ENCODE peak calls at places on chromosomes 2 and 18, in ten cellular contexts. One of them, this sample, is unnamed.

GRCh38 chr2:155141418-155141817 is 442.9 kb downstream of the KCNJ3 start:
- DNase-seq in effector memory CD8-positive, alpha-beta T cell: no peak
- DNase-seq in amygdala: no peak
- DNase-seq in choroid plexus epithelial cell: no peak
- DNase-seq in NB4: no peak
- DNase-seq in pancreas: no peak
- DNase-seq in T-helper 2 cell: no peak
- DNase-seq in hepatocyte: no peak
- DNase-seq in T-helper 17 cell: no peak
- DNase-seq in stimulated activated CD8-positive, alpha-beta memory T cell treated with anti-CD3 and anti-CD28 coated beads, Interleukin-7, amount 100 ng/mL, for 4 hours: no peak
- DNase-seq in this sample: no peak

GRCh38 chr2:175363719-175364118 is 182.2 kb upstream of the ATP5MC3 start:
- DNase-seq in effector memory CD8-positive, alpha-beta T cell: no peak
- DNase-seq in amygdala: no peak
- DNase-seq in choroid plexus epithelial cell: no peak
- DNase-seq in NB4: no peak
- DNase-seq in pancreas: no peak
- DNase-seq in T-helper 2 cell: no peak
- DNase-seq in hepatocyte: no peak
- DNase-seq in T-helper 17 cell: no peak
- DNase-seq in stimulated activated CD8-positive, alpha-beta memory T cell treated with anti-CD3 and anti-CD28 coated beads, Interleukin-7, amount 100 ng/mL, for 4 hours: no peak
- DNase-seq in this sample: no peak

GRCh38 chr18:379665-380356 is 112.0 kb upstream of the THOC1 start:
- DNase-seq in effector memory CD8-positive, alpha-beta T cell: no peak
- DNase-seq in amygdala: no peak
- DNase-seq in choroid plexus epithelial cell: no peak
- DNase-seq in NB4: peak
- DNase-seq in pancreas: no peak
- DNase-seq in T-helper 2 cell: no peak
- DNase-seq in hepatocyte: no peak
- DNase-seq in T-helper 17 cell: no peak
- DNase-seq in stimulated activated CD8-positive, alpha-beta memory T cell treated with anti-CD3 and anti-CD28 coated beads, Interleukin-7, amount 100 ng/mL, for 4 hours: no peak
- DNase-seq in this sample: no peak

GRCh38 chr18:45775241-45775676 is 50.2 kb upstream of the SIGLEC15 start:
- DNase-seq in effector memory CD8-positive, alpha-beta T cell: peak
- DNase-seq in amygdala: peak
- DNase-seq in choroid plexus epithelial cell: peak
- DNase-seq in NB4: no peak
- DNase-seq in pancreas: peak
- DNase-seq in T-helper 2 cell: no peak
- DNase-seq in hepatocyte: peak
- DNase-seq in T-helper 17 cell: peak
- DNase-seq in stimulated activated CD8-positive, alpha-beta memory T cell treated with anti-CD3 and anti-CD28 coated beads, Interleukin-7, amount 100 ng/mL, for 4 hours: peak
- DNase-seq in this sample: no peak

GRCh38 chr2:68365087-68365486 is at the start of gene PLEK:
- DNase-seq in effector memory CD8-positive, alpha-beta T cell: peak
- DNase-seq in amygdala: no peak
- DNase-seq in choroid plexus epithelial cell: peak
- DNase-seq in NB4: peak
- DNase-seq in pancreas: no peak
- DNase-seq in T-helper 2 cell: peak
- DNase-seq in hepatocyte: no peak
- DNase-seq in T-helper 17 cell: no peak
- DNase-seq in stimulated activated CD8-positive, alpha-beta memory T cell treated with anti-CD3 and anti-CD28 coated beads, Interleukin-7, amount 100 ng/mL, for 4 hours: peak
- DNase-seq in this sample: no peak

GRCh38 chr2:139946690-139947089 is 1166.5 kb upstream of the NXPH2 start:
- DNase-seq in effector memory CD8-positive, alpha-beta T cell: no peak
- DNase-seq in amygdala: no peak
- DNase-seq in choroid plexus epithelial cell: no peak
- DNase-seq in NB4: peak
- DNase-seq in pancreas: no peak
- DNase-seq in T-helper 2 cell: no peak
- DNase-seq in hepatocyte: no peak
- DNase-seq in T-helper 17 cell: no peak
- DNase-seq in stimulated activated CD8-positive, alpha-beta memory T cell treated with anti-CD3 and anti-CD28 coated beads, Interleukin-7, amount 100 ng/mL, for 4 hours: no peak
- DNase-seq in this sample: no peak

GRCh38 chr2:217902281-217903141 is 100.3 kb downstream of the TNS1 start:
- DNase-seq in effector memory CD8-positive, alpha-beta T cell: no peak
- DNase-seq in amygdala: no peak
- DNase-seq in choroid plexus epithelial cell: peak
- DNase-seq in NB4: peak
- DNase-seq in pancreas: no peak
- DNase-seq in T-helper 2 cell: no peak
- DNase-seq in hepatocyte: peak
- DNase-seq in T-helper 17 cell: no peak
- DNase-seq in stimulated activated CD8-positive, alpha-beta memory T cell treated with anti-CD3 and anti-CD28 coated beads, Interleukin-7, amount 100 ng/mL, for 4 hours: peak
- DNase-seq in this sample: no peak

GRCh38 chr2:28691774-28692281 is 59.8 kb upstream of the PPP1CB start:
- DNase-seq in effector memory CD8-positive, alpha-beta T cell: no peak
- DNase-seq in amygdala: no peak
- DNase-seq in choroid plexus epithelial cell: peak
- DNase-seq in NB4: no peak
- DNase-seq in pancreas: no peak
- DNase-seq in T-helper 2 cell: no peak
- DNase-seq in hepatocyte: peak
- DNase-seq in T-helper 17 cell: no peak
- DNase-seq in stimulated activated CD8-positive, alpha-beta memory T cell treated with anti-CD3 and anti-CD28 coated beads, Interleukin-7, amount 100 ng/mL, for 4 hours: no peak
- DNase-seq in this sample: no peak

GRCh38 chr2:25851740-25852503 is 26.4 kb downstream of the ASXL2 start:
- DNase-seq in effector memory CD8-positive, alpha-beta T cell: peak
- DNase-seq in amygdala: no peak
- DNase-seq in choroid plexus epithelial cell: peak
- DNase-seq in NB4: peak
- DNase-seq in pancreas: no peak
- DNase-seq in T-helper 2 cell: peak
- DNase-seq in hepatocyte: peak
- DNase-seq in T-helper 17 cell: no peak
- DNase-seq in stimulated activated CD8-positive, alpha-beta memory T cell treated with anti-CD3 and anti-CD28 coated beads, Interleukin-7, amount 100 ng/mL, for 4 hours: no peak
- DNase-seq in this sample: peak

GRCh38 chr2:223416826-223417610 is 185.1 kb downstream of the SCG2 start:
- DNase-seq in effector memory CD8-positive, alpha-beta T cell: no peak
- DNase-seq in amygdala: no peak
- DNase-seq in choroid plexus epithelial cell: peak
- DNase-seq in NB4: no peak
- DNase-seq in pancreas: no peak
- DNase-seq in T-helper 2 cell: no peak
- DNase-seq in hepatocyte: no peak
- DNase-seq in T-helper 17 cell: no peak
- DNase-seq in stimulated activated CD8-positive, alpha-beta memory T cell treated with anti-CD3 and anti-CD28 coated beads, Interleukin-7, amount 100 ng/mL, for 4 hours: no peak
- DNase-seq in this sample: no peak

GRCh38 chr2:190591972-190592371 is 56.9 kb upstream of the NAB1 start:
- DNase-seq in effector memory CD8-positive, alpha-beta T cell: no peak
- DNase-seq in amygdala: no peak
- DNase-seq in choroid plexus epithelial cell: no peak
- DNase-seq in NB4: no peak
- DNase-seq in pancreas: no peak
- DNase-seq in T-helper 2 cell: no peak
- DNase-seq in hepatocyte: no peak
- DNase-seq in T-helper 17 cell: no peak
- DNase-seq in stimulated activated CD8-positive, alpha-beta memory T cell treated with anti-CD3 and anti-CD28 coated beads, Interleukin-7, amount 100 ng/mL, for 4 hours: no peak
- DNase-seq in this sample: no peak

GRCh38 chr2:18837233-18837632 is 247.9 kb upstream of the NT5C1B start:
- DNase-seq in effector memory CD8-positive, alpha-beta T cell: no peak
- DNase-seq in amygdala: no peak
- DNase-seq in choroid plexus epithelial cell: no peak
- DNase-seq in NB4: no peak
- DNase-seq in pancreas: no peak
- DNase-seq in T-helper 2 cell: no peak
- DNase-seq in hepatocyte: no peak
- DNase-seq in T-helper 17 cell: no peak
- DNase-seq in stimulated activated CD8-positive, alpha-beta memory T cell treated with anti-CD3 and anti-CD28 coated beads, Interleukin-7, amount 100 ng/mL, for 4 hours: no peak
- DNase-seq in this sample: no peak

GRCh38 chr2:105515581-105516415 is 116.9 kb upstream of the FHL2 start:
- DNase-seq in effector memory CD8-positive, alpha-beta T cell: no peak
- DNase-seq in amygdala: no peak
- DNase-seq in choroid plexus epithelial cell: no peak
- DNase-seq in NB4: no peak
- DNase-seq in pancreas: peak
- DNase-seq in T-helper 2 cell: no peak
- DNase-seq in hepatocyte: no peak
- DNase-seq in T-helper 17 cell: no peak
- DNase-seq in stimulated activated CD8-positive, alpha-beta memory T cell treated with anti-CD3 and anti-CD28 coated beads, Interleukin-7, amount 100 ng/mL, for 4 hours: no peak
- DNase-seq in this sample: no peak

GRCh38 chr18:26908906-26909305 is 43.4 kb upstream of the AQP4 start:
- DNase-seq in effector memory CD8-positive, alpha-beta T cell: no peak
- DNase-seq in amygdala: peak
- DNase-seq in choroid plexus epithelial cell: no peak
- DNase-seq in NB4: no peak
- DNase-seq in pancreas: no peak
- DNase-seq in T-helper 2 cell: no peak
- DNase-seq in hepatocyte: no peak
- DNase-seq in T-helper 17 cell: no peak
- DNase-seq in stimulated activated CD8-positive, alpha-beta memory T cell treated with anti-CD3 and anti-CD28 coated beads, Interleukin-7, amount 100 ng/mL, for 4 hours: no peak
- DNase-seq in this sample: no peak

GRCh38 chr2:40642261-40642660 is 190.4 kb upstream of the SLC8A1 start:
- DNase-seq in effector memory CD8-positive, alpha-beta T cell: no peak
- DNase-seq in amygdala: no peak
- DNase-seq in choroid plexus epithelial cell: peak
- DNase-seq in NB4: no peak
- DNase-seq in pancreas: no peak
- DNase-seq in T-helper 2 cell: no peak
- DNase-seq in hepatocyte: no peak
- DNase-seq in T-helper 17 cell: no peak
- DNase-seq in stimulated activated CD8-positive, alpha-beta memory T cell treated with anti-CD3 and anti-CD28 coated beads, Interleukin-7, amount 100 ng/mL, for 4 hours: no peak
- DNase-seq in this sample: no peak

GRCh38 chr18:58998421-58999203 is 133.9 kb downstream of the ZNF532 start:
- DNase-seq in effector memory CD8-positive, alpha-beta T cell: no peak
- DNase-seq in amygdala: no peak
- DNase-seq in choroid plexus epithelial cell: peak
- DNase-seq in NB4: peak
- DNase-seq in pancreas: no peak
- DNase-seq in T-helper 2 cell: no peak
- DNase-seq in hepatocyte: no peak
- DNase-seq in T-helper 17 cell: no peak
- DNase-seq in stimulated activated CD8-positive, alpha-beta memory T cell treated with anti-CD3 and anti-CD28 coated beads, Interleukin-7, amount 100 ng/mL, for 4 hours: no peak
- DNase-seq in this sample: no peak

GRCh38 chr2:25419678-25420242 is 78.0 kb upstream of the DNMT3A start:
- DNase-seq in effector memory CD8-positive, alpha-beta T cell: no peak
- DNase-seq in amygdala: no peak
- DNase-seq in choroid plexus epithelial cell: no peak
- DNase-seq in NB4: peak
- DNase-seq in pancreas: no peak
- DNase-seq in T-helper 2 cell: no peak
- DNase-seq in hepatocyte: no peak
- DNase-seq in T-helper 17 cell: no peak
- DNase-seq in stimulated activated CD8-positive, alpha-beta memory T cell treated with anti-CD3 and anti-CD28 coated beads, Interleukin-7, amount 100 ng/mL, for 4 hours: no peak
- DNase-seq in this sample: no peak

GRCh38 chr18:34764451-34764850 is 54.4 kb downstream of the DTNA start:
- DNase-seq in effector memory CD8-positive, alpha-beta T cell: no peak
- DNase-seq in amygdala: no peak
- DNase-seq in choroid plexus epithelial cell: no peak
- DNase-seq in NB4: no peak
- DNase-seq in pancreas: no peak
- DNase-seq in T-helper 2 cell: no peak
- DNase-seq in hepatocyte: no peak
- DNase-seq in T-helper 17 cell: no peak
- DNase-seq in stimulated activated CD8-positive, alpha-beta memory T cell treated with anti-CD3 and anti-CD28 coated beads, Interleukin-7, amount 100 ng/mL, for 4 hours: no peak
- DNase-seq in this sample: no peak

GRCh38 chr2:150296795-150297546 is 190.5 kb downstream of the RND3 start:
- DNase-seq in effector memory CD8-positive, alpha-beta T cell: no peak
- DNase-seq in amygdala: no peak
- DNase-seq in choroid plexus epithelial cell: peak
- DNase-seq in NB4: no peak
- DNase-seq in pancreas: no peak
- DNase-seq in T-helper 2 cell: no peak
- DNase-seq in hepatocyte: no peak
- DNase-seq in T-helper 17 cell: no peak
- DNase-seq in stimulated activated CD8-positive, alpha-beta memory T cell treated with anti-CD3 and anti-CD28 coated beads, Interleukin-7, amount 100 ng/mL, for 4 hours: no peak
- DNase-seq in this sample: no peak

GRCh38 chr18:23586249-23587196 is at the start of gene NPC1:
- DNase-seq in effector memory CD8-positive, alpha-beta T cell: peak
- DNase-seq in amygdala: peak
- DNase-seq in choroid plexus epithelial cell: peak
- DNase-seq in NB4: peak
- DNase-seq in pancreas: peak
- DNase-seq in T-helper 2 cell: peak
- DNase-seq in hepatocyte: peak
- DNase-seq in T-helper 17 cell: peak
- DNase-seq in stimulated activated CD8-positive, alpha-beta memory T cell treated with anti-CD3 and anti-CD28 coated beads, Interleukin-7, amount 100 ng/mL, for 4 hours: peak
- DNase-seq in this sample: peak

GRCh38 chr18:59459352-59460059 is 100.4 kb upstream of the LMAN1 start:
- DNase-seq in effector memory CD8-positive, alpha-beta T cell: no peak
- DNase-seq in amygdala: no peak
- DNase-seq in choroid plexus epithelial cell: peak
- DNase-seq in NB4: peak
- DNase-seq in pancreas: no peak
- DNase-seq in T-helper 2 cell: no peak
- DNase-seq in hepatocyte: peak
- DNase-seq in T-helper 17 cell: no peak
- DNase-seq in stimulated activated CD8-positive, alpha-beta memory T cell treated with anti-CD3 and anti-CD28 coated beads, Interleukin-7, amount 100 ng/mL, for 4 hours: no peak
- DNase-seq in this sample: no peak

GRCh38 chr2:235493775-235494715 is at the start of gene AGAP1:
- DNase-seq in effector memory CD8-positive, alpha-beta T cell: peak
- DNase-seq in amygdala: peak
- DNase-seq in choroid plexus epithelial cell: peak
- DNase-seq in NB4: peak
- DNase-seq in pancreas: peak
- DNase-seq in T-helper 2 cell: no peak
- DNase-seq in hepatocyte: peak
- DNase-seq in T-helper 17 cell: no peak
- DNase-seq in stimulated activated CD8-positive, alpha-beta memory T cell treated with anti-CD3 and anti-CD28 coated beads, Interleukin-7, amount 100 ng/mL, for 4 hours: peak
- DNase-seq in this sample: no peak

GRCh38 chr2:43537137-43537536 is 58.7 kb downstream of the THADA start:
- DNase-seq in effector memory CD8-positive, alpha-beta T cell: no peak
- DNase-seq in amygdala: no peak
- DNase-seq in choroid plexus epithelial cell: peak
- DNase-seq in NB4: peak
- DNase-seq in pancreas: no peak
- DNase-seq in T-helper 2 cell: no peak
- DNase-seq in hepatocyte: no peak
- DNase-seq in T-helper 17 cell: no peak
- DNase-seq in stimulated activated CD8-positive, alpha-beta memory T cell treated with anti-CD3 and anti-CD28 coated beads, Interleukin-7, amount 100 ng/mL, for 4 hours: no peak
- DNase-seq in this sample: no peak

GRCh38 chr2:149661844-149662243 is 74.3 kb upstream of the MMADHC start:
- DNase-seq in effector memory CD8-positive, alpha-beta T cell: no peak
- DNase-seq in amygdala: no peak
- DNase-seq in choroid plexus epithelial cell: peak
- DNase-seq in NB4: no peak
- DNase-seq in pancreas: no peak
- DNase-seq in T-helper 2 cell: no peak
- DNase-seq in hepatocyte: peak
- DNase-seq in T-helper 17 cell: no peak
- DNase-seq in stimulated activated CD8-positive, alpha-beta memory T cell treated with anti-CD3 and anti-CD28 coated beads, Interleukin-7, amount 100 ng/mL, for 4 hours: no peak
- DNase-seq in this sample: no peak

GRCh38 chr2:45946023-45946422 is 294.5 kb downstream of the PRKCE start:
- DNase-seq in effector memory CD8-positive, alpha-beta T cell: no peak
- DNase-seq in amygdala: no peak
- DNase-seq in choroid plexus epithelial cell: peak
- DNase-seq in NB4: no peak
- DNase-seq in pancreas: no peak
- DNase-seq in T-helper 2 cell: no peak
- DNase-seq in hepatocyte: no peak
- DNase-seq in T-helper 17 cell: no peak
- DNase-seq in stimulated activated CD8-positive, alpha-beta memory T cell treated with anti-CD3 and anti-CD28 coated beads, Interleukin-7, amount 100 ng/mL, for 4 hours: no peak
- DNase-seq in this sample: no peak

GRCh38 chr2:222393733-222394267 is 30.5 kb upstream of the SGPP2 start:
- DNase-seq in effector memory CD8-positive, alpha-beta T cell: no peak
- DNase-seq in amygdala: no peak
- DNase-seq in choroid plexus epithelial cell: no peak
- DNase-seq in NB4: no peak
- DNase-seq in pancreas: no peak
- DNase-seq in T-helper 2 cell: no peak
- DNase-seq in hepatocyte: no peak
- DNase-seq in T-helper 17 cell: no peak
- DNase-seq in stimulated activated CD8-positive, alpha-beta memory T cell treated with anti-CD3 and anti-CD28 coated beads, Interleukin-7, amount 100 ng/mL, for 4 hours: no peak
- DNase-seq in this sample: no peak

GRCh38 chr2:181393472-181393871 is 63.7 kb upstream of the ITGA4 start:
- DNase-seq in effector memory CD8-positive, alpha-beta T cell: peak
- DNase-seq in amygdala: no peak
- DNase-seq in choroid plexus epithelial cell: peak
- DNase-seq in NB4: peak
- DNase-seq in pancreas: no peak
- DNase-seq in T-helper 2 cell: peak
- DNase-seq in hepatocyte: no peak
- DNase-seq in T-helper 17 cell: no peak
- DNase-seq in stimulated activated CD8-positive, alpha-beta memory T cell treated with anti-CD3 and anti-CD28 coated beads, Interleukin-7, amount 100 ng/mL, for 4 hours: no peak
- DNase-seq in this sample: no peak

GRCh38 chr2:174341301-174341994 is 6.7 kb downstream of the SP9 start:
- DNase-seq in effector memory CD8-positive, alpha-beta T cell: peak
- DNase-seq in amygdala: peak
- DNase-seq in choroid plexus epithelial cell: peak
- DNase-seq in NB4: peak
- DNase-seq in pancreas: peak
- DNase-seq in T-helper 2 cell: peak
- DNase-seq in hepatocyte: peak
- DNase-seq in T-helper 17 cell: peak
- DNase-seq in stimulated activated CD8-positive, alpha-beta memory T cell treated with anti-CD3 and anti-CD28 coated beads, Interleukin-7, amount 100 ng/mL, for 4 hours: peak
- DNase-seq in this sample: peak